ENCODE peak calls at places on chromosomes 5 and 9, in nine cellular contexts. N is tibial nerve, I is thyroid gland, G is heart left ventricle, R is right lobe of liver, X is A549, T is HCT116, L is body of pancreas, K is adrenal gland. E is an unnamed sample. For H3K4me1, the result is how much of the 10 kb centered on the place peaks cover.

GRCh38 chr9:133342570-133342969 is 5.4 kb downstream of the MED22 start:
- DNase-seq in N (no peak), I (no peak), G (no peak), R (no peak), X (no peak), T (no peak), L (no peak), K (no peak), E (no peak)

GRCh38 chr5:131534995-131535394 is 100.0 kb downstream of the RAPGEF6 start:
- DNase-seq in N (no peak), I (no peak), G (no peak), R (no peak), X (no peak), T (no peak), L (no peak), K (no peak), E (no peak)

GRCh38 chr9:237858-238345 is 23.2 kb downstream of the DOCK8 start:
- DNase-seq in N (no peak), I (no peak), G (no peak), R (no peak), X (no peak), T (no peak), L (no peak), K (no peak), E (no peak)

GRCh38 chr5:108266235-108266634 is 115.7 kb downstream of the FBXL17 start:
- DNase-seq in N (no peak), I (no peak), G (no peak), R (no peak), X (peak), T (no peak), L (no peak), K (no peak), E (no peak)

GRCh38 chr5:178619390-178619789 is 7.5 kb downstream of the CLK4 start:
- DNase-seq in N (no peak), I (no peak), G (no peak), R (no peak), X (no peak), T (no peak), L (no peak), K (no peak), E (no peak)

GRCh38 chr5:16926417-16926816 is 9.7 kb downstream of the MYO10 start:
- DNase-seq in N (no peak), I (no peak), G (no peak), R (no peak), X (no peak), T (no peak), L (no peak), K (no peak), E (no peak)

GRCh38 chr5:31944683-31945445 is 229.3 kb downstream of the GOLPH3 start:
- DNase-seq in N (no peak), I (no peak), G (no peak), R (no peak), X (no peak), T (no peak), L (peak), K (no peak), E (no peak)

GRCh38 chr9:110141118-110141797 is 66.7 kb downstream of the C9orf152 start:
- DNase-seq in N (peak), I (peak), G (no peak), R (no peak), X (peak), T (no peak), L (peak), K (peak), E (no peak)

GRCh38 chr9:122206118-122207046 is 22.4 kb downstream of the LHX6 start:
- DNase-seq in N (no peak), I (no peak), G (peak), R (no peak), X (no peak), T (no peak), L (no peak), K (no peak), E (no peak)

GRCh38 chr5:23139338-23140171 is 286.4 kb upstream of the CDH12 start:
- DNase-seq in N (no peak), I (no peak), G (no peak), R (no peak), X (peak), T (no peak), L (no peak), K (no peak), E (no peak)

GRCh38 chr9:20382460-20383071 is 239.7 kb downstream of the MLLT3 start:
- DNase-seq in N (no peak), I (no peak), G (no peak), R (no peak), X (peak), T (no peak), L (no peak), K (no peak), E (no peak)

GRCh38 chr5:18270635-18271338 is 636.5 kb downstream of the TAF11L14 start:
- DNase-seq in N (no peak), I (no peak), G (no peak), R (no peak), X (no peak), T (no peak), L (no peak), K (no peak), E (no peak)

GRCh38 chr5:83891261-83891660 is 170.6 kb upstream of the HAPLN1 start:
- DNase-seq in N (no peak), I (no peak), G (no peak), R (no peak), X (no peak), T (no peak), L (no peak), K (no peak), E (no peak)

GRCh38 chr5:164433471-164433870 is 928.1 kb downstream of the MAT2B start:
- DNase-seq in N (no peak), I (no peak), G (no peak), R (no peak), X (no peak), T (no peak), L (no peak), K (no peak), E (no peak)

GRCh38 chr9:136143215-136144001 is 24.7 kb upstream of the TMEM250 start:
- DNase-seq in N (no peak), I (peak), G (no peak), R (no peak), X (peak), T (no peak), L (peak), K (no peak), E (no peak)

GRCh38 chr9:17782750-17783149 is 203.9 kb downstream of the SH3GL2 start:
- DNase-seq in N (no peak), I (no peak), G (no peak), R (no peak), X (no peak), T (no peak), L (no peak), K (no peak), E (no peak)

DNA sequence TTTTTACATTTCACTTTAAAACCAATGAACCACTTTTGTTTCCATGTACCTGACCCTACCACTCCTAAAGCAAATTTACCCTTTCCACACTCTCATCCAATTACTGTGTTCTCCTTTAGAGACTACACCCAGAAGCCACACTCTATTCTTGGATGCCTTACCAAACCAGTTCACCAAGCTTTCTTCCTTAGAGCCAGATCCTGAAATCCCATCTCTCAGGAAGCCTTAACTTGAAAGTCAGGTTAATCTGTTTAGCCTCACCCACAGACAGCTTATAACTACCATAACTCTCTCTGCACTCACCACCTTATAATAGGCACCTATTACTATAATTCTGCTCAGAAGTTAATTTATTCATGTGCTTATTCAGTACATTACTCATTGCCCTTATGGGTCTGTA is 4.3 kb downstream of the CSNK1A1 start:
- DNase-seq in N (no peak), I (no peak), G (no peak), R (no peak), X (no peak), T (no peak), L (no peak), K (no peak), E (no peak)
- TF ChIP-seq POLR2A in N (no peak), I (no peak), G (no peak), R (no peak), X (no peak), T (no peak), L (no peak), K (no peak), E (no peak)

DNA sequence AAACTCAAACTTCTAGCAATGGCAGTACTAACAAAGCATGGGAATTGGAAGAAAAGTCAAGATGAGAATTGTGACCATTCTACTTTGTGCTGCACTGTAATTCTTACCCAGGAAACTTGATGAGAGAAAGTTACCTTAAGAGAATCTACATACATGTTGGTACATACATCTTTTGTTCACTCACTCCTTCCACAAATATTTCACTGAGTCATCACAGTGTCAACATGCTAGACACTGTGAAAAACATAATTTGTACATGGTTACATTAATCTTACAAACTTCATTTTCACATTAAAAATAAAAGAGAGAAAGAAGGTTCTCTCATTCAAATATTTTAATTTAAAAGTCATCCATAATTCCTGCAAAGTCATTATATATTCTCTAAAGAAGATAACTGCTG is 28.7 kb downstream of the ERP44 start:
- DNase-seq in N (no peak), I (no peak), G (no peak), R (no peak), X (no peak), T (no peak), L (no peak), K (no peak), E (no peak)
- H3K27ac ChIP-seq in N (no peak), I (no peak), G (no peak), R (no peak), X (no peak), T (no peak), L (no peak), K (no peak), E (no peak)

DNA sequence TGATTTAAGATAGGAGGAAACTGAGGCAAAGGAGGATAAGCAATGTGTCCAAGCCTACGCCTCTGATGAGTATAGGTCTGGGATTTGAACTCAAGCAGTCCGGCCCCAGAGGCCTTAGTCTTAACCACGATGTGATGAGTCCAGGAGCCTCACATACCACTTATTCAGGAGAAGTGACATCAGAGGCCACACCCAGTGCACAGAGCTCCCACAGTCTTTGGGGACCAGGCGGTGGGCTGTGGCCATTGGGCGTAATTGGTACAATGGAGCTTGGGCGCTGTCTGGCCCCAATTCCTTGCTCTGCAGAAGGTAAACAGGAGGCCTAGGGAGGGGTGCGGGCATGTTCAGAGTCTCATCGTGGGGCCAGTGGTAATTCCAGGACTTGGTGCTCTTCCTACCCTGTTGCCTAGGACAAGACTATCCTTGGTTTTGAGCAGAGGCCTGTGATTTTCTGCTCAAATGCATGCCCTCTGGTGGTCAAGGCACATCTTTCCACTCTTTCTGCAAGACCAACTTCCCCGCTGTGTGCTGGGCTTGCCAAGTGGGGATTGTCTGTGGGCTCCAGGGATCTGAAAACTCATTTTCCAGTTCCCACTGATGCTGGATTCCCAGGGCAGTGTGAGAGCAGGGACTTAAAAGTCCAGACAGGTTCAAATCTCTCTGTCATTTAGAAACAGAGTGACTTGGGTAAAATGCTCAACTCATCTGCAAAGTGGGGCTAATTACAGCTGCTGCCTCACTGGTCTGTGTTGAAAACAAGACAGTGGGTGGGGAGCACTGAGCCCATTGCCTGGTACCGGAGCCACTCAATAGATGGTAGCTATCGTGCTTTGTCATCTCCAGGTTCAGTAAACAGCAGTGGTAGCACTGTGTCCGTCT is 15.8 kb downstream of the NDST1 start:
- DNase-seq in N (peak), I (peak), G (peak), R (no peak), X (peak), T (peak), L (peak), K (peak), E (no peak)
- H3K4me1 ChIP-seq in N (half or more), I (under half), G (half or more), R (half or more), X (half or more), T (under half), L (half or more), K (under half), E (under half)

DNA sequence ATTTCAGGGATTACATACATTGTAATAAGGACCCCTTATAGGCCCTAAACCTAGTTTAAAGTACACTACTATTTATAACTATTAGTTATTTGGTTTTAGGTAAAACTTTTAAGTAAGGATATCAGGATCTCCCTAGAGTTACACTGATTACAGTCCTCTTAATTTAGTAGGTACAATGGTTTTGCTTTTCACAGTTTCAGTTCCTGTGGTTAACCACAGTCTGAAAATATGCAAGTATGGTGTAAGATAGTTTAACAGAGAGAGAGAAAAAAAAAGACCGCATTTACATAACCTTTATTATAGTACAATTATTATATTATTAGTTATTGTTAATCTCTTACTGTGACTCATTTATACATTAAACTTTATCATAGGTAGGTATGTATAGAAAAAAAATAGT is 725.3 kb upstream of the PTPRD start:
- DNase-seq in N (no peak), I (no peak), G (no peak), R (no peak), X (no peak), T (no peak), L (no peak), K (no peak), E (no peak)
- TF ChIP-seq POLR2A in N (no peak), I (no peak), G (no peak), R (no peak), X (no peak), T (no peak), L (no peak), K (no peak), E (no peak)

E was measured in suprapubic skin.